ENCODE peak calls at places on chromosomes 4 and X, in nine cellular contexts. B is mesenchymal stem cell, N is mammary epithelial cell, G is fibroblast of lung, P is GM23248, D is HCT116, O is kidney, M is GM12878, L is SK-N-SH. Q is an unnamed sample.

GRCh38 chr4:114879916-114880315 is 233.5 kb downstream of the NDST4 start:
- DNase-seq in B (no peak), N (no peak), G (no peak), P (no peak), D (no peak), O (no peak), M (no peak), L (no peak), Q (no peak)

GRCh38 chrX:68343551-68343950 is 89.7 kb downstream of the OPHN1 start:
- DNase-seq in B (no peak), N (no peak), G (no peak), P (no peak), D (no peak), O (no peak), M (no peak), L (no peak), Q (no peak)

GRCh38 chrX:2967998-2968909 is 38.1 kb upstream of the ARSH start:
- DNase-seq in B (no peak), N (peak; percentile 44), G (peak; percentile 28), P (peak; percentile 66), D (no peak), O (no peak), M (no peak), L (no peak), Q (peak; percentile 39)

GRCh38 chrX:69615779-69616519 is at the start of gene EDA:
- DNase-seq in B (peak; percentile 45), N (peak; percentile 64), G (peak; percentile 70), P (peak; percentile 76), D (peak; percentile 61), O (peak; percentile 95), M (no peak), L (peak; percentile 88), Q (peak; percentile 77)

GRCh38 chrX:39721570-39722279 is 376.0 kb downstream of the BCOR start:
- DNase-seq in B (no peak), N (no peak), G (peak; percentile 55), P (peak; percentile 60), D (no peak), O (no peak), M (no peak), L (no peak), Q (no peak)

GRCh38 chrX:71545364-71545763 is 12.5 kb downstream of the OGT start:
- DNase-seq in B (no peak), N (no peak), G (no peak), P (no peak), D (no peak), O (no peak), M (no peak), L (no peak), Q (no peak)

GRCh38 chr4:75028196-75028854 is 95.4 kb downstream of the PARM1 start:
- DNase-seq in B (no peak), N (no peak), G (no peak), P (no peak), D (no peak), O (no peak), M (no peak), L (no peak), Q (no peak)

GRCh38 chr4:67006791-67007190 is 538.5 kb downstream of the CENPC start:
- DNase-seq in B (no peak), N (no peak), G (no peak), P (no peak), D (no peak), O (no peak), M (no peak), L (no peak), Q (no peak)

GRCh38 chrX:72128881-72129280 is 2.8 kb downstream of the RTL5 start:
- DNase-seq in B (no peak), N (no peak), G (no peak), P (peak; percentile 49), D (no peak), O (no peak), M (no peak), L (peak; percentile 49), Q (no peak)

GRCh38 chrX:130085551-130085986 is 24.7 kb downstream of the ELF4 start:
- DNase-seq in B (peak; percentile 52), N (no peak), G (no peak), P (peak; percentile 16), D (no peak), O (no peak), M (no peak), L (no peak), Q (no peak)

GRCh38 chrX:107451754-107452153 is 2.3 kb downstream of the FRMPD3 start:
- DNase-seq in B (no peak), N (no peak), G (no peak), P (no peak), D (no peak), O (no peak), M (no peak), L (no peak), Q (no peak)

GRCh38 chr4:15106417-15106816 is 104.1 kb downstream of the CPEB2 start:
- DNase-seq in B (no peak), N (no peak), G (peak; percentile 17), P (peak; percentile 4), D (no peak), O (no peak), M (no peak), L (no peak), Q (no peak)

GRCh38 chrX:120549483-120550452 is 11.0 kb downstream of the CUL4B start:
- DNase-seq in B (peak; percentile 93), N (peak; percentile 83), G (peak; percentile 90), P (peak; percentile 85), D (peak; percentile 83), O (no peak), M (no peak), L (no peak), Q (no peak)

GRCh38 chr4:1357356-1358248 is 10.6 kb downstream of the UVSSA start:
- DNase-seq in B (no peak), N (no peak), G (no peak), P (no peak), D (no peak), O (no peak), M (no peak), L (no peak), Q (no peak)

GRCh38 chrX:7647826-7648225 is 195.1 kb upstream of the VCX start:
- DNase-seq in B (no peak), N (no peak), G (no peak), P (no peak), D (no peak), O (no peak), M (no peak), L (no peak), Q (no peak)

GRCh38 chr4:181140037-181140603 is 1103.1 kb upstream of the TENM3 start:
- DNase-seq in B (no peak), N (no peak), G (peak; percentile 80), P (no peak), D (no peak), O (no peak), M (no peak), L (no peak), Q (no peak)

GRCh38 chrX:17588303-17588702 is 149.0 kb upstream of the SCML1 start:
- DNase-seq in B (no peak), N (no peak), G (no peak), P (no peak), D (no peak), O (no peak), M (no peak), L (no peak), Q (no peak)

GRCh38 chr4:132266374-132266773 is 882.7 kb upstream of the PCDH10 start:
- DNase-seq in B (no peak), N (no peak), G (no peak), P (no peak), D (no peak), O (no peak), M (no peak), L (no peak), Q (no peak)

DNA sequence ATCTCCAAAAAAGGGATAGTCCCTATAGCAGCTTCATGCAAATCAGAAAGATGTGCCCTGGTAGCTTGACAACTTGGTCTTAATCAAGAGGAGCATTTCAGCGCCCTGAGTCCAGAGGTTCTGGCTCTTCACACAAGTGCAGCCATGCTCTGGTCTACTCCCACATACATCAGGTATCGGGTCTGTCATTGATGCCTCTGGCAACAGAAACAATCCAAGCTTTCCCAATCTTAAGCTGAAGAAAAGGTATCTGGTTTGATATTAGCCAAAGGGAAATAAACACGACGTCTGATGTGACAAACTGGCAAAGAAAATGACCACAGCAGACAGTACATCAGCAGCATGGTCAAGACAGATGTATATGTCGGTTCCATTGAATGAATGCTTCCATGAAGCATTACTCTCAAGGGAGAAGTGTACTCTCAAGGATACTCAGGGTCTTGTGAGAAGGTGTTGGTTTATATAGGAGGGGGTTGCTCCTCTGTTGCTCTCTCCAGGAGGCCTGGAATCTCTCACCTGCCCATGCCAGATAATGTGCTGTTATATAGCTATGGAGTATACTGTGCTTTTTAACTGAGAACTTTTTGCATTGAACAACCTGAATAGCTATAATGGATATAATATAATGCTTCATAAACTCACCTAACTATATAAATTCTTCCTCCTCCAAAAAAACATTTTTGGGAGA is 879.6 kb upstream of the PCDH10 start:
- DNase-seq in B (no peak), N (no peak), G (no peak), P (no peak), D (no peak), O (no peak), M (no peak), L (no peak), Q (no peak)
- H3K9me3 ChIP-seq in B (no peaks in the 10 kb centered on the region), N (no peaks in the 10 kb centered on the region), G (no peaks in the 10 kb centered on the region), P (no peaks in the 10 kb centered on the region), D (no peaks in the 10 kb centered on the region), O (no peaks in the 10 kb centered on the region), M (no peaks in the 10 kb centered on the region), L (no peaks in the 10 kb centered on the region), Q (no peaks in the 10 kb centered on the region)

GRCh38 chr4:145521282-145521681 is 39.6 kb downstream of the SMAD1 start:
- DNase-seq in B (no peak), N (no peak), G (no peak), P (no peak), D (no peak), O (no peak), M (no peak), L (no peak), Q (no peak)
- H3K4me3 ChIP-seq in B (no peak overlapping the region), N (no peak overlapping the region), G (no peak overlapping the region), P (no peak overlapping the region), D (no peak overlapping the region), O (no peak overlapping the region), M (peak overlapping the region; percentile 37), L (no peak overlapping the region), Q (no peak overlapping the region)

DNA sequence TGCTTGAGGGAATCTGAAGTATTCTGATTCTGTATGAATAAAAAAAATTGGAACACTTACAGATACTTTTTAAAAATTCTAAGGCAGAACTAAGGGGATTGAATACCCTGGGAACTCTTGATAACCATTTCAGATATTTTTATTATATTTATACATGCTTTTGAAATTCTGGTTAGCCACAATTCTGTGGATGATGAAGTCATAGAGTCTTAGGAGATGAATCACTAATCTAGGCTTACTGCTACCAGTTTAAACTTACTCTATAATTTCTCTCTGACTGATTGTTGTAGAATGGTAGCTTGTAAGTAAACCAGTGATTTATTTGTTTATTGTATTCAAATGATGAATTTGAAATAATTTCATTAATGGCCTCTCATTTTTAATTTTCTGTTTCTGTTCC is 11.4 kb upstream of the SLAIN2 start:
- DNase-seq in B (peak; percentile 84), N (peak; percentile 68), G (peak; percentile 91), P (peak; percentile 87), D (no peak), O (no peak), M (no peak), L (no peak), Q (no peak)
- H3K9ac ChIP-seq in B (peak overlapping the region; percentile 64), N (no peak overlapping the region), G (no peak overlapping the region), P (peak overlapping the region; percentile 66), D (no peak overlapping the region), O (no peak overlapping the region), M (no peak overlapping the region), L (peak overlapping the region; percentile 39), Q (no peak overlapping the region)

GRCh38 chr4:168978001-168978700 is 31.9 kb downstream of the CBR4 start:
- DNase-seq in B (peak; percentile 8), N (peak; percentile 34), G (no peak), P (peak; percentile 66), D (no peak), O (no peak), M (no peak), L (no peak), Q (no peak)
- H3K9me3 ChIP-seq in B (peaks cover 52% of the 10 kb centered on the region), N (no peaks in the 10 kb centered on the region), G (no peaks in the 10 kb centered on the region), P (no peaks in the 10 kb centered on the region), D (peaks cover 3% of the 10 kb centered on the region), O (peaks cover 11% of the 10 kb centered on the region), M (peaks cover 8% of the 10 kb centered on the region), L (peaks cover 17% of the 10 kb centered on the region), Q (no peaks in the 10 kb centered on the region)